ENCODE peak calls at places on chromosome 1, in six cellular contexts. N, C, Q, V, L and X are unnamed samples.

GRCh38 chr1:26154750-26155149 is 4.1 kb upstream of the FAM110D start:
- DNase-seq in N (no peak), C (peak; percentile 55), Q (no peak), V (no peak), L (no peak), X (no peak)

GRCh38 chr1:185894806-185895205 is 160.6 kb downstream of the HMCN1 start:
- DNase-seq in N (peak; percentile 46), C (no peak), Q (no peak), V (no peak), L (no peak), X (peak; percentile 5)

GRCh38 chr1:94961994-94962744 is 35.3 kb upstream of the CNN3 start:
- DNase-seq in N (no peak), C (no peak), Q (no peak), V (no peak), L (no peak), X (no peak)

GRCh38 chr1:46547481-46548383 is 3.7 kb downstream of the KNCN start:
- DNase-seq in N (peak; percentile 62), C (no peak), Q (no peak), V (peak; percentile 35), L (no peak), X (peak; percentile 61)

GRCh38 chr1:207962716-207963428 is 51.9 kb upstream of the CD34 start:
- DNase-seq in N (no peak), C (peak; percentile 61), Q (peak; percentile 85), V (peak; percentile 23), L (peak; percentile 59), X (peak; percentile 17)

GRCh38 chr1:185279571-185279970 is 37.5 kb downstream of the IVNS1ABP start:
- DNase-seq in N (peak; percentile 66), C (no peak), Q (no peak), V (peak; percentile 54), L (no peak), X (peak; percentile 63)

GRCh38 chr1:60376196-60376595 is 302.6 kb upstream of the C1orf87 start:
- DNase-seq in N (no peak), C (no peak), Q (no peak), V (no peak), L (no peak), X (no peak)

GRCh38 chr1:167722152-167722869 is 529 bp downstream of the MPZL1 start:
- DNase-seq in N (peak; percentile 19), C (peak; percentile 34), Q (peak; percentile 75), V (no peak), L (no peak), X (peak; percentile 54)

GRCh38 chr1:34188418-34188817 is 11.7 kb downstream of the C1orf94 start:
- DNase-seq in N (no peak), C (no peak), Q (peak; percentile 21), V (no peak), L (no peak), X (no peak)

GRCh38 chr1:240304466-240304865 is 212.8 kb downstream of the FMN2 start:
- DNase-seq in N (no peak), C (no peak), Q (no peak), V (no peak), L (no peak), X (no peak)

GRCh38 chr1:55249646-55250398 is 34.7 kb upstream of the USP24 start:
- DNase-seq in N (no peak), C (no peak), Q (no peak), V (no peak), L (no peak), X (no peak)

GRCh38 chr1:76511226-76511625 is 356.1 kb upstream of the ST6GALNAC5 start:
- DNase-seq in N (no peak), C (no peak), Q (no peak), V (no peak), L (no peak), X (no peak)

GRCh38 chr1:14970115-14970798 is 183.3 kb upstream of the TMEM51 start:
- DNase-seq in N (peak; percentile 87), C (peak; percentile 42), Q (peak; percentile 81), V (peak; percentile 95), L (no peak), X (peak; percentile 75)

GRCh38 chr1:24027838-24028468 is 47.8 kb upstream of the SRSF10 start:
- DNase-seq in N (peak; percentile 73), C (no peak), Q (no peak), V (peak; percentile 54), L (no peak), X (peak; percentile 54)

GRCh38 chr1:100713636-100714035 is 5.9 kb upstream of the VCAM1 start:
- DNase-seq in N (no peak), C (no peak), Q (no peak), V (peak; percentile 20), L (no peak), X (peak; percentile 17)

GRCh38 chr1:207397525-207397926 is 56.6 kb upstream of the CR2 start:
- DNase-seq in N (no peak), C (no peak), Q (no peak), V (no peak), L (no peak), X (no peak)

GRCh38 chr1:27570383-27570755 is 33.6 kb downstream of the AHDC1 start:
- DNase-seq in N (no peak), C (no peak), Q (peak; percentile 76), V (no peak), L (no peak), X (no peak)

GRCh38 chr1:112706505-112707216 is at the start of gene RHOC:
- DNase-seq in N (peak; percentile 56), C (peak; percentile 78), Q (peak; percentile 85), V (peak; percentile 60), L (peak; percentile 82), X (no peak)

GRCh38 chr1:114369930-114370329 is 141.1 kb downstream of the TRIM33 start:
- DNase-seq in N (no peak), C (no peak), Q (no peak), V (no peak), L (no peak), X (peak; percentile 13)

GRCh38 chr1:154407021-154407865 is 2.1 kb downstream of the IL6R start:
- DNase-seq in N (no peak), C (no peak), Q (peak; percentile 76), V (no peak), L (peak; percentile 76), X (peak; percentile 89)

GRCh38 chr1:225426395-225427248 is 1.2 kb downstream of the LBR start:
- DNase-seq in N (peak; percentile 27), C (no peak), Q (peak; percentile 78), V (peak; percentile 16), L (peak; percentile 67), X (peak; percentile 50)

GRCh38 chr1:53137729-53138128 is 4.7 kb downstream of the SLC1A7 start:
- DNase-seq in N (no peak), C (no peak), Q (no peak), V (no peak), L (no peak), X (no peak)

GRCh38 chr1:247961796-247962195 is 3.2 kb upstream of the OR2AK2 start:
- DNase-seq in N (no peak), C (no peak), Q (no peak), V (no peak), L (no peak), X (no peak)

GRCh38 chr1:181898773-181899172 is 162.7 kb downstream of the ZNF648 start:
- DNase-seq in N (no peak), C (no peak), Q (no peak), V (no peak), L (no peak), X (no peak)

GRCh38 chr1:17630048-17630830 is 90.7 kb downstream of the ARHGEF10L start:
- DNase-seq in N (no peak), C (peak; percentile 68), Q (peak; percentile 87), V (no peak), L (peak; percentile 81), X (no peak)

DNA sequence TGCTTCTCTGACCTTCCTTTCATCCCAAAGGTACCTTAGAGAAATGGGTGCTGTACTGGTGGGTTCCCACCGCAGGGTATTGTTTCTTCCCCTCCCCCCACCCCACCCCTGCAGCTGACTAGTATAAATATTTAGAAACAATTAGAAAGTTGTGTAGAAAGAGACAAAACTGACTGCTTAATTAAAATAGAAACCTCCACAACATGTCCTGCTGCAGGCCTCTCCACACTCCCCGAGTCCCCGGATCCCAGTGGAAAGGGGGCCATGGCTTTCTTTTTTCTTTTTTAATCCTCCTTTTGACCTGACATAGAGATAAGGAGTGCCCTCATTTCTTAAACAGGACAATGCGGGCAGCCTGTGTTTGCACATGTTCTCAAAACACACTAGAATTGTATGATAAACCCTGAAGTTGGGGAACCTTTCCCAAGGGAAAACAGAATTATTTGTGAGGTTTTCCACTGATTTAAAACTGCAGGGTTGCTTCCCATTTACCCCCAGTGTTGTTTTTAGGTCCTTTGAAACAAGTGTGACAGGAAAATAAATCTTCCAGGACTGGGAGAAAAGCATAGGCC is 1.7 kb downstream of the RHOU start:
- DNase-seq in N (no peak), C (no peak), Q (no peak), V (no peak), L (no peak), X (no peak)
- H3K4me3 ChIP-seq in N (peak overlapping the region; percentile 62), C (peak overlapping the region; percentile 89), Q (peak overlapping the region; percentile 96), V (no peak overlapping the region), L (peak overlapping the region; percentile 82), X (no peak overlapping the region)

GRCh38 chr1:244361764-244362473 is 89.8 kb downstream of the ADSS2 start:
- DNase-seq in N (peak; percentile 86), C (no peak), Q (no peak), V (no peak), L (no peak), X (no peak)
- H3K4me3 ChIP-seq in N (peak overlapping the region; percentile 34), C (no peak overlapping the region), Q (peak overlapping the region; percentile 30), V (peak overlapping the region; percentile 24), L (no peak overlapping the region), X (no peak overlapping the region)

GRCh38 chr1:62672029-62672428 is 16.2 kb downstream of the DOCK7 start:
- DNase-seq in N (no peak), C (no peak), Q (no peak), V (no peak), L (no peak), X (no peak)

GRCh38 chr1:62682531-62682930 is 5.7 kb downstream of the DOCK7 start:
- DNase-seq in N (peak; percentile 43), C (no peak), Q (no peak), V (peak; percentile 10), L (no peak), X (peak; percentile 33)

GRCh38 chr1:62673629-62674028 is 14.6 kb downstream of the DOCK7 start:
- DNase-seq in N (no peak), C (no peak), Q (no peak), V (no peak), L (no peak), X (no peak)

GRCh38 chr1:62676606-62677356 is 11.4 kb downstream of the DOCK7 start:
- DNase-seq in N (peak; percentile 66), C (no peak), Q (no peak), V (peak; percentile 86), L (no peak), X (no peak)
- H3K4me3 ChIP-seq in N (no peak overlapping the region), C (no peak overlapping the region), Q (no peak overlapping the region), V (no peak overlapping the region), L (no peak overlapping the region), X (no peak overlapping the region)

GRCh38 chr1:178284059-178284458 is 190.2 kb downstream of the RASAL2 start:
- DNase-seq in N (no peak), C (no peak), Q (no peak), V (no peak), L (no peak), X (no peak)
- H3K4me3 ChIP-seq in N (no peak overlapping the region), C (no peak overlapping the region), Q (no peak overlapping the region), V (no peak overlapping the region), L (no peak overlapping the region), X (no peak overlapping the region)